ENCODE peak calls at places on chromosomes 11 and 22, in four cellular contexts. M, L, T and B are unnamed samples.

GRCh38 chr11:61102667-61103491 is 590 bp downstream of the CD5 start:
- DNase-seq in M (no peak), L (no peak), T (no peak), B (no peak)

GRCh38 chr11:2808850-2809847 is 76.4 kb downstream of the CDKN1C start:
- DNase-seq in M (no peak), L (peak; percentile 10), T (no peak), B (no peak)

GRCh38 chr11:9313648-9314290 is 624 bp downstream of the TMEM41B start:
- DNase-seq in M (no peak), L (no peak), T (peak; percentile 36), B (no peak)

GRCh38 chr11:122812612-122813011 is 25.7 kb upstream of the CRTAM start:
- DNase-seq in M (no peak), L (no peak), T (no peak), B (no peak)

GRCh38 chr11:73311394-73311869 is 3.4 kb downstream of the ARHGEF17 start:
- DNase-seq in M (no peak), L (no peak), T (no peak), B (no peak)

GRCh38 chr11:37942081-37942480 is 1344.0 kb upstream of the RAG2 start:
- DNase-seq in M (no peak), L (no peak), T (no peak), B (no peak)

GRCh38 chr22:38832005-38832978 is 11.5 kb downstream of the NPTXR start:
- DNase-seq in M (no peak), L (no peak), T (no peak), B (no peak)

GRCh38 chr11:723120-723883 is 17.3 kb downstream of the EPS8L2 start:
- DNase-seq in M (no peak), L (peak; percentile 31), T (peak; percentile 74), B (no peak)

GRCh38 chr11:73652046-73652730 is 5.8 kb downstream of the PLEKHB1 start:
- DNase-seq in M (peak; percentile 100), L (no peak), T (peak; percentile 40), B (peak; percentile 94)

GRCh38 chr11:33696931-33697638 is 3.5 kb downstream of the C11orf91 start:
- DNase-seq in M (no peak), L (no peak), T (no peak), B (no peak)

GRCh38 chr11:116457336-116458007 is 315.3 kb downstream of the BUD13 start:
- DNase-seq in M (no peak), L (no peak), T (peak; percentile 62), B (no peak)

GRCh38 chr11:8265681-8266241 is 2.1 kb upstream of the LMO1 start:
- DNase-seq in M (no peak), L (no peak), T (no peak), B (no peak)

GRCh38 chr11:81886406-81887075 is 847.1 kb downstream of the FAM181B start:
- DNase-seq in M (no peak), L (no peak), T (no peak), B (no peak)

GRCh38 chr11:121464352-121464946 is 11.7 kb upstream of the SORL1-AS1 start:
- DNase-seq in M (peak; percentile 40), L (peak; percentile 53), T (no peak), B (no peak)

GRCh38 chr22:18110944-18111758 is 542 bp downstream of the TUBA8 start:
- DNase-seq in M (no peak), L (no peak), T (no peak), B (no peak)

GRCh38 chr11:35515224-35515623 is 10.2 kb downstream of the PAMR1 start:
- DNase-seq in M (no peak), L (no peak), T (no peak), B (no peak)

GRCh38 chr11:131762346-131763110 is 392.1 kb downstream of the NTM start:
- DNase-seq in M (no peak), L (no peak), T (no peak), B (no peak)

GRCh38 chr11:82907376-82907775 is 5.8 kb downstream of the DDIAS start:
- DNase-seq in M (no peak), L (no peak), T (no peak), B (no peak)

GRCh38 chr11:4480577-4481539 is 1.6 kb upstream of the OR52K1 start:
- DNase-seq in M (no peak), L (no peak), T (no peak), B (no peak)